ENCODE peak calls at places on chromosome 13, in five cellular contexts. Z is activated CD4-positive, CD25-positive, alpha-beta regulatory T cell treated with anti-CD3 and anti-CD28 coated beads, Interleukin-2, amount 50 U/mL, for 72 hours; E is activated CD8-positive, alpha-beta T cell treated with anti-CD3 and anti-CD28 coated beads for 36 hours; A is NCI-H1092 treated with DMSO at 0.1 percent for 48 hours; K is stimulated activated CD4-positive, alpha-beta T cell treated with anti-CD3 and anti-CD28 coated beads, Interleukin-4, amount 100 ng/mL, for 4 hours. Q is an unnamed sample.

GRCh38 chr13:48600374-48601364 is 53.1 kb upstream of the CYSLTR2 start:
- DNase-seq in Z (no peak), E (no peak), A (no peak), K (no peak), Q (no peak)

GRCh38 chr13:113220141-113220598 is 10.8 kb downstream of the CUL4A start:
- DNase-seq in Z (no peak), E (no peak), A (no peak), K (no peak), Q (no peak)

GRCh38 chr13:46668302-46668720 is 115.3 kb downstream of the LRCH1 start:
- DNase-seq in Z (no peak), E (peak), A (no peak), K (no peak), Q (no peak)

GRCh38 chr13:98274921-98275487 is 97.9 kb upstream of the RNF113B start:
- DNase-seq in Z (no peak), E (no peak), A (peak), K (no peak), Q (no peak)

GRCh38 chr13:32153056-32153455 is 121.5 kb downstream of the FRY start:
- DNase-seq in Z (no peak), E (no peak), A (no peak), K (no peak), Q (no peak)

GRCh38 chr13:60431108-60431700 is 34.2 kb downstream of the TDRD3 start:
- DNase-seq in Z (no peak), E (no peak), A (peak), K (no peak), Q (no peak)

GRCh38 chr13:51584731-51585191 is 499 bp downstream of the WDFY2 start:
- DNase-seq in Z (peak), E (peak), A (peak), K (peak), Q (peak)

GRCh38 chr13:73722120-73722519 is 412.1 kb downstream of the KLF12 start:
- DNase-seq in Z (no peak), E (peak), A (peak), K (no peak), Q (no peak)

GRCh38 chr13:31742102-31742695 is 2.9 kb downstream of the RXFP2 start:
- DNase-seq in Z (peak), E (peak), A (peak), K (peak), Q (peak)

GRCh38 chr13:32121316-32121715 is 89.7 kb downstream of the FRY start:
- DNase-seq in Z (no peak), E (no peak), A (no peak), K (no peak), Q (no peak)

GRCh38 chr13:98022210-98022609 is 68.7 kb downstream of the IPO5 start:
- DNase-seq in Z (no peak), E (no peak), A (peak), K (no peak), Q (no peak)

GRCh38 chr13:66348745-66349720 is 881.1 kb downstream of the PCDH9 start:
- DNase-seq in Z (no peak), E (no peak), A (peak), K (no peak), Q (no peak)

GRCh38 chr13:80923907-80924306 is 583.0 kb upstream of the SPRY2 start:
- DNase-seq in Z (no peak), E (no peak), A (no peak), K (no peak), Q (no peak)

GRCh38 chr13:94303644-94304174 is 175.8 kb downstream of the DCT start:
- DNase-seq in Z (no peak), E (no peak), A (no peak), K (no peak), Q (no peak)

GRCh38 chr13:52846567-52847321 is 1.7 kb downstream of the PCDH8 start:
- DNase-seq in Z (no peak), E (peak), A (no peak), K (no peak), Q (no peak)

GRCh38 chr13:79593611-79594275 is 112.8 kb downstream of the NDFIP2 start:
- DNase-seq in Z (no peak), E (no peak), A (no peak), K (no peak), Q (no peak)

GRCh38 chr13:93318538-93318937 is 91.9 kb downstream of the GPC6 start:
- DNase-seq in Z (no peak), E (no peak), A (no peak), K (no peak), Q (no peak)

GRCh38 chr13:44726214-44726613 is 150.1 kb upstream of the TSC22D1 start:
- DNase-seq in Z (no peak), E (no peak), A (no peak), K (no peak), Q (no peak)

GRCh38 chr13:20401958-20402856 is 123.5 kb downstream of the CRYL1 start:
- DNase-seq in Z (no peak), E (no peak), A (no peak), K (no peak), Q (no peak)

GRCh38 chr13:33040116-33040515 is 23.9 kb downstream of the KL start:
- DNase-seq in Z (no peak), E (no peak), A (no peak), K (no peak), Q (no peak)

GRCh38 chr13:64958106-64958505 is 2272.0 kb downstream of the PCDH9 start:
- DNase-seq in Z (no peak), E (no peak), A (no peak), K (no peak), Q (no peak)

GRCh38 chr13:106570354-106570822 is 2.5 kb upstream of the ARGLU1 start:
- DNase-seq in Z (peak), E (peak), A (no peak), K (peak), Q (peak)

GRCh38 chr13:111936267-111936925 is 130.6 kb upstream of the SOX1 start:
- DNase-seq in Z (no peak), E (no peak), A (no peak), K (no peak), Q (no peak)

GRCh38 chr13:26562538-26562890 is 5.0 kb downstream of the WASF3 start:
- DNase-seq in Z (no peak), E (no peak), A (no peak), K (no peak), Q (no peak)

GRCh38 chr13:114310961-114311360 is 3.3 kb upstream of the CHAMP1 start:
- DNase-seq in Z (no peak), E (no peak), A (no peak), K (no peak), Q (no peak)

GRCh38 chr13:106418556-106418955 is 116.9 kb downstream of the EFNB2 start:
- DNase-seq in Z (no peak), E (no peak), A (no peak), K (no peak), Q (no peak)

GRCh38 chr13:90686438-90686837 is 661.0 kb upstream of the MIR17HG start:
- DNase-seq in Z (no peak), E (no peak), A (no peak), K (no peak), Q (no peak)

GRCh38 chr13:23868521-23868920 is 20.7 kb downstream of the MIPEP start:
- DNase-seq in Z (no peak), E (no peak), A (no peak), K (no peak), Q (no peak)